ENCODE peak calls at places on chromosomes 4 and X, in eight cellular contexts. One of them, this sample, is unnamed.

GRCh38 chr4:147547314-147548056 is 66.6 kb downstream of the EDNRA start:
- DNase-seq in GM23248: peak; percentile 68
- DNase-seq in mesenchymal stem cell: peak; percentile 87
- DNase-seq in MM.1S: no peak
- DNase-seq in IMR-90: peak; percentile 88
- DNase-seq in PC-3: peak; percentile 24
- DNase-seq in GM23338: no peak
- DNase-seq in astrocyte: peak; percentile 84
- DNase-seq in this sample: no peak

GRCh38 chr4:80967346-80967745 is 63.2 kb upstream of the BMP3 start:
- DNase-seq in astrocyte: no peak
- DNase-seq in GM23248: peak; percentile 41
- DNase-seq in GM23338: no peak
- DNase-seq in IMR-90: no peak
- DNase-seq in mesenchymal stem cell: no peak
- DNase-seq in PC-3: no peak
- DNase-seq in MM.1S: no peak
- DNase-seq in this sample: no peak

GRCh38 chr4:5082381-5082780 is 31.1 kb downstream of the STK32B start:
- DNase-seq in MM.1S: no peak
- DNase-seq in GM23338: no peak
- DNase-seq in IMR-90: no peak
- DNase-seq in GM23248: no peak
- DNase-seq in mesenchymal stem cell: peak; percentile 13
- DNase-seq in PC-3: no peak
- DNase-seq in astrocyte: peak; percentile 17
- DNase-seq in this sample: no peak

GRCh38 chr4:76744253-76744921 is 153.6 kb downstream of the SOWAHB start:
- DNase-seq in PC-3: peak; percentile 28
- DNase-seq in astrocyte: peak; percentile 82
- DNase-seq in MM.1S: no peak
- DNase-seq in IMR-90: peak; percentile 83
- DNase-seq in GM23248: peak; percentile 78
- DNase-seq in mesenchymal stem cell: peak; percentile 65
- DNase-seq in GM23338: no peak
- DNase-seq in this sample: no peak

GRCh38 chr4:78604988-78605387 is 53.4 kb downstream of the ANXA3 start:
- DNase-seq in mesenchymal stem cell: no peak
- DNase-seq in GM23248: no peak
- DNase-seq in astrocyte: no peak
- DNase-seq in MM.1S: no peak
- DNase-seq in IMR-90: no peak
- DNase-seq in GM23338: no peak
- DNase-seq in PC-3: no peak
- DNase-seq in this sample: no peak

GRCh38 chrX:97860206-97860605 is 976.5 kb downstream of the RPA4 start:
- DNase-seq in IMR-90: peak; percentile 73
- DNase-seq in GM23248: no peak
- DNase-seq in MM.1S: no peak
- DNase-seq in mesenchymal stem cell: peak; percentile 54
- DNase-seq in astrocyte: peak; percentile 51
- DNase-seq in PC-3: peak; percentile 79
- DNase-seq in GM23338: no peak
- DNase-seq in this sample: no peak

GRCh38 chrX:10022580-10023245 is 55.6 kb downstream of the CLDN34 start:
- DNase-seq in PC-3: no peak
- DNase-seq in IMR-90: peak; percentile 79
- DNase-seq in mesenchymal stem cell: peak; percentile 64
- DNase-seq in GM23248: peak; percentile 72
- DNase-seq in astrocyte: peak; percentile 82
- DNase-seq in GM23338: no peak
- DNase-seq in MM.1S: no peak
- DNase-seq in this sample: no peak

GRCh38 chr4:169854090-169854489 is 96.3 kb upstream of the HPF1 start:
- DNase-seq in IMR-90: no peak
- DNase-seq in PC-3: no peak
- DNase-seq in MM.1S: no peak
- DNase-seq in GM23248: no peak
- DNase-seq in astrocyte: no peak
- DNase-seq in GM23338: peak; percentile 15
- DNase-seq in mesenchymal stem cell: no peak
- DNase-seq in this sample: no peak

GRCh38 chrX:9149831-9150230 is 115.9 kb upstream of the FAM9B start:
- DNase-seq in astrocyte: no peak
- DNase-seq in MM.1S: no peak
- DNase-seq in PC-3: peak; percentile 20
- DNase-seq in GM23338: no peak
- DNase-seq in IMR-90: peak; percentile 17
- DNase-seq in mesenchymal stem cell: peak; percentile 20
- DNase-seq in GM23248: peak; percentile 35
- DNase-seq in this sample: no peak

GRCh38 chrX:148470324-148470723 is 30.1 kb upstream of the AFF2 start:
- DNase-seq in GM23338: no peak
- DNase-seq in mesenchymal stem cell: no peak
- DNase-seq in MM.1S: no peak
- DNase-seq in astrocyte: no peak
- DNase-seq in PC-3: no peak
- DNase-seq in IMR-90: no peak
- DNase-seq in GM23248: no peak
- DNase-seq in this sample: no peak

GRCh38 chr4:131046821-131047220 is 1950.9 kb downstream of the C4orf33 start:
- DNase-seq in mesenchymal stem cell: no peak
- DNase-seq in MM.1S: no peak
- DNase-seq in GM23338: no peak
- DNase-seq in GM23248: no peak
- DNase-seq in PC-3: no peak
- DNase-seq in IMR-90: no peak
- DNase-seq in astrocyte: no peak
- DNase-seq in this sample: no peak

GRCh38 chrX:153477039-153477438 is 6.7 kb upstream of the HAUS7 start:
- DNase-seq in GM23338: peak; percentile 54
- DNase-seq in mesenchymal stem cell: no peak
- DNase-seq in MM.1S: no peak
- DNase-seq in PC-3: no peak
- DNase-seq in GM23248: peak; percentile 66
- DNase-seq in IMR-90: peak; percentile 59
- DNase-seq in astrocyte: peak; percentile 68
- DNase-seq in this sample: no peak

GRCh38 chr4:59553063-59553738 is 1646.9 kb upstream of the ADGRL3 start:
- DNase-seq in GM23248: peak; percentile 0
- DNase-seq in astrocyte: peak; percentile 25
- DNase-seq in mesenchymal stem cell: peak; percentile 48
- DNase-seq in GM23338: no peak
- DNase-seq in MM.1S: peak; percentile 83
- DNase-seq in PC-3: peak; percentile 88
- DNase-seq in IMR-90: no peak
- DNase-seq in this sample: no peak

GRCh38 chr4:155582031-155582430 is 84.6 kb upstream of the GUCY1A1 start:
- DNase-seq in MM.1S: no peak
- DNase-seq in IMR-90: no peak
- DNase-seq in PC-3: no peak
- DNase-seq in astrocyte: no peak
- DNase-seq in GM23248: no peak
- DNase-seq in mesenchymal stem cell: no peak
- DNase-seq in GM23338: no peak
- DNase-seq in this sample: no peak

GRCh38 chr4:155578219-155578618 is 88.4 kb upstream of the GUCY1A1 start:
- DNase-seq in GM23248: no peak
- DNase-seq in astrocyte: peak; percentile 39
- DNase-seq in MM.1S: no peak
- DNase-seq in IMR-90: peak; percentile 50
- DNase-seq in mesenchymal stem cell: no peak
- DNase-seq in GM23338: no peak
- DNase-seq in PC-3: no peak
- DNase-seq in this sample: no peak

GRCh38 chr4:155582971-155583437 is 83.6 kb upstream of the GUCY1A1 start:
- DNase-seq in GM23338: no peak
- DNase-seq in IMR-90: peak; percentile 92
- DNase-seq in PC-3: peak; percentile 46
- DNase-seq in MM.1S: no peak
- DNase-seq in GM23248: peak; percentile 72
- DNase-seq in astrocyte: peak; percentile 84
- DNase-seq in mesenchymal stem cell: peak; percentile 82
- DNase-seq in this sample: peak; percentile 68

GRCh38 chr4:155573126-155573525 is 93.5 kb upstream of the GUCY1A1 start:
- DNase-seq in GM23248: no peak
- DNase-seq in GM23338: no peak
- DNase-seq in IMR-90: no peak
- DNase-seq in astrocyte: no peak
- DNase-seq in MM.1S: no peak
- DNase-seq in PC-3: no peak
- DNase-seq in mesenchymal stem cell: no peak
- DNase-seq in this sample: peak; percentile 77

DNA sequence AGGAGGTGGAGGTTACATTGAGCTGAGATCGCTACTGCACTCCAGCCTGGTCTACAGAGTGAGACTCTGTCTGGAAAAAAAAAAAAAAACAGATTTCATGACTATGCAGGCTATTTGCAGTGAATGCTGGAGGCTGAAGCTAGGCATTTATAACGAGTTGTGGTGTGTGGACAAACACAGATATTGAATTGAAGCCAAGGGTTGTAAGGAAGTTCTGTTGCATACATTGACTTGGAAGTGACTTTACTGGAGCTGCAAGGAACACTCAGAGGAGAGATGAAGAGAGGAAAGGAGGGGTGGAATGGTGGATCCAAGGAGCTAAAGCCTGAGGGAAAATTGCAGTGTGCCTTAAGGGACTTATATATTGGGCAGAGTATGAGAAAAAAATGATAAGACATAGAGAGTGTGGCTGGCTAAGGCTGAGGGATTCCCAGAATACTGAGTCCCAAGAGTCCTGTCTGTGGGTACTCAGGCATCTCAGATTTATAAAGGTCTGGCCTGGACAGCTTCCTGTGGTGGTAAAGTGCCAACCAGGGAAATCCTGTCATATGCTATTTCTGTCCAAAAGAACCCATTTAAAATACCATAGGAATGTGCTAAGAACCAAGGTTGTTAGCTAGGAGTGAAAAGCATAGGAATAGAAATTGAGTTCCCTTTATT is 87.8 kb upstream of the GUCY1A1 start:
- DNase-seq in IMR-90: no peak
- DNase-seq in MM.1S: no peak
- DNase-seq in PC-3: peak; percentile 32
- DNase-seq in GM23338: no peak
- DNase-seq in astrocyte: peak; percentile 55
- DNase-seq in GM23248: peak; percentile 39
- DNase-seq in mesenchymal stem cell: peak; percentile 59
- DNase-seq in this sample: no peak
- H3K4me2 ChIP-seq in IMR-90: no peak overlapping the region
- H3K4me2 ChIP-seq in MM.1S: no peak overlapping the region
- H3K4me2 ChIP-seq in PC-3: no peak overlapping the region
- H3K4me2 ChIP-seq in GM23338: no peak overlapping the region
- H3K4me2 ChIP-seq in astrocyte: no peak overlapping the region
- H3K4me2 ChIP-seq in GM23248: no peak overlapping the region
- H3K4me2 ChIP-seq in mesenchymal stem cell: no peak overlapping the region
- H3K4me2 ChIP-seq in this sample: peak overlapping the region; percentile 53

DNA sequence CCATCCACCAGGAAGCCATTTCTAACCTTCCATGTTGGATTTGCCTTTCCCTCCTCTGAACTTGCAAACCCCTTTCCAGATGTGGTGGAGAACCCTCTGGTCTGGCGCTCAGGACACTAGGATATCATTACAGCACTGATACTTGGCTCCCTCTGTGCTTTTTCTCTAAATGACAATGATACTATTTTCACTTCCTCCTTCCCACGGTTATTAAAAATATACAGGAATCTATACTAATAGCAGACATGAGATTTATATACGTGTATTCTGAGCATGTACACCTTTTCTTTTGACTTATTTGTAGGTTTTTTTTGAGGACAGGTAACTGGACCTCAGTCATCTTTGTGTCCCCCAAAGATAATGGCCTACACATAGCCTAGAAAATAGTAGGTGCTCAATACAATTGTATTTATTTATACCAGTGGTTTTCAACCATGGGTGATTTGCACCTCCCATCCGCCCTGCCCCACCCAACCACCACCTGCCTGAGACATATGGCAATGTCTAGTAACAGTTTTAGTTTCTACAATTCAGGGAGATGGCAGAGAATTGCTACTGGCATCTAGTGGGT is 60.4 kb upstream of the PLAC8 start:
- DNase-seq in PC-3: no peak
- DNase-seq in astrocyte: no peak
- DNase-seq in GM23338: no peak
- DNase-seq in MM.1S: no peak
- DNase-seq in IMR-90: no peak
- DNase-seq in GM23248: no peak
- DNase-seq in mesenchymal stem cell: no peak
- DNase-seq in this sample: no peak
- H2AFZ ChIP-seq in PC-3: no peak overlapping the region
- H2AFZ ChIP-seq in astrocyte: no peak overlapping the region
- H2AFZ ChIP-seq in GM23338: no peak overlapping the region
- H2AFZ ChIP-seq in MM.1S: no peak overlapping the region
- H2AFZ ChIP-seq in IMR-90: no peak overlapping the region
- H2AFZ ChIP-seq in GM23248: no peak overlapping the region
- H2AFZ ChIP-seq in mesenchymal stem cell: no peak overlapping the region
- H2AFZ ChIP-seq in this sample: no peak overlapping the region

GRCh38 chrX:16870861-16871584 is 861 bp upstream of the RBBP7 start:
- DNase-seq in MM.1S: no peak
- DNase-seq in PC-3: peak; percentile 27
- DNase-seq in astrocyte: no peak
- DNase-seq in IMR-90: no peak
- DNase-seq in GM23338: peak; percentile 46
- DNase-seq in GM23248: peak; percentile 31
- DNase-seq in mesenchymal stem cell: peak; percentile 20
- DNase-seq in this sample: peak; percentile 44

GRCh38 chrX:16870095-16870860 is at the start of gene RBBP7:
- DNase-seq in GM23338: peak; percentile 85
- DNase-seq in astrocyte: peak; percentile 76
- DNase-seq in IMR-90: peak; percentile 89
- DNase-seq in mesenchymal stem cell: peak; percentile 90
- DNase-seq in MM.1S: peak; percentile 86
- DNase-seq in GM23248: peak; percentile 91
- DNase-seq in PC-3: peak; percentile 90
- DNase-seq in this sample: peak; percentile 95

GRCh38 chrX:16869393-16870094 is 618 bp downstream of the RBBP7 start:
- DNase-seq in astrocyte: no peak
- DNase-seq in IMR-90: peak; percentile 18
- DNase-seq in GM23248: peak; percentile 58
- DNase-seq in mesenchymal stem cell: peak; percentile 15
- DNase-seq in MM.1S: peak; percentile 54
- DNase-seq in PC-3: peak; percentile 50
- DNase-seq in GM23338: peak; percentile 60
- DNase-seq in this sample: peak; percentile 82

GRCh38 chrX:16868920-16869319 is 1.2 kb downstream of the RBBP7 start:
- DNase-seq in GM23338: no peak
- DNase-seq in IMR-90: no peak
- DNase-seq in mesenchymal stem cell: no peak
- DNase-seq in GM23248: peak; percentile 17
- DNase-seq in PC-3: no peak
- DNase-seq in astrocyte: no peak
- DNase-seq in MM.1S: no peak
- DNase-seq in this sample: no peak

GRCh38 chrX:16867947-16868346 is 2.2 kb downstream of the RBBP7 start:
- DNase-seq in GM23338: no peak
- DNase-seq in PC-3: no peak
- DNase-seq in IMR-90: no peak
- DNase-seq in astrocyte: no peak
- DNase-seq in mesenchymal stem cell: no peak
- DNase-seq in GM23248: no peak
- DNase-seq in MM.1S: no peak
- DNase-seq in this sample: no peak
- H3K4me2 ChIP-seq in GM23338: peak overlapping the region; percentile 87
- H3K4me2 ChIP-seq in PC-3: peak overlapping the region; percentile 97
- H3K4me2 ChIP-seq in IMR-90: peak overlapping the region; percentile 52
- H3K4me2 ChIP-seq in astrocyte: peak overlapping the region; percentile 93
- H3K4me2 ChIP-seq in mesenchymal stem cell: no peak overlapping the region
- H3K4me2 ChIP-seq in GM23248: no peak overlapping the region
- H3K4me2 ChIP-seq in MM.1S: peak overlapping the region; percentile 75
- H3K4me2 ChIP-seq in this sample: peak overlapping the region; percentile 65

GRCh38 chr4:19693949-19694597 is 557.6 kb upstream of the SLIT2 start:
- DNase-seq in astrocyte: no peak
- DNase-seq in GM23338: peak; percentile 21
- DNase-seq in GM23248: peak; percentile 5
- DNase-seq in mesenchymal stem cell: no peak
- DNase-seq in PC-3: no peak
- DNase-seq in IMR-90: no peak
- DNase-seq in MM.1S: no peak
- DNase-seq in this sample: no peak
- H2AFZ ChIP-seq in astrocyte: peak overlapping the region; percentile 42
- H2AFZ ChIP-seq in GM23338: peak overlapping the region; percentile 67
- H2AFZ ChIP-seq in GM23248: peak overlapping the region; percentile 50
- H2AFZ ChIP-seq in mesenchymal stem cell: no peak overlapping the region
- H2AFZ ChIP-seq in PC-3: no peak overlapping the region
- H2AFZ ChIP-seq in IMR-90: peak overlapping the region; percentile 80
- H2AFZ ChIP-seq in MM.1S: no peak overlapping the region
- H2AFZ ChIP-seq in this sample: peak overlapping the region; percentile 34